ENCODE peak calls at places on chromosomes 3 and 15, in five cellular contexts. One of them, this sample, is unnamed.

GRCh38 chr15:94793641-94794040 is 562.3 kb downstream of the MCTP2 start:
- DNase-seq in HFF-Myc: no peak
- DNase-seq in body of pancreas: no peak
- DNase-seq in epithelial cell of esophagus: peak; percentile 82
- DNase-seq in fibroblast of pulmonary artery: no peak
- DNase-seq in this sample: no peak

GRCh38 chr3:30315452-30315851 is 290.9 kb upstream of the TGFBR2 start:
- DNase-seq in HFF-Myc: no peak
- DNase-seq in body of pancreas: no peak
- DNase-seq in epithelial cell of esophagus: no peak
- DNase-seq in fibroblast of pulmonary artery: no peak
- DNase-seq in this sample: no peak

GRCh38 chr3:78659386-78659987 is 1108.3 kb downstream of the ROBO1 start:
- DNase-seq in HFF-Myc: peak; percentile 12
- DNase-seq in body of pancreas: no peak
- DNase-seq in epithelial cell of esophagus: peak; percentile 60
- DNase-seq in fibroblast of pulmonary artery: peak; percentile 72
- DNase-seq in this sample: no peak

GRCh38 chr15:66094331-66094730 is 159.2 kb downstream of the MEGF11 start:
- DNase-seq in HFF-Myc: no peak
- DNase-seq in body of pancreas: no peak
- DNase-seq in epithelial cell of esophagus: no peak
- DNase-seq in fibroblast of pulmonary artery: no peak
- DNase-seq in this sample: no peak

GRCh38 chr15:79184465-79184892 is 93.9 kb upstream of the RASGRF1 start:
- DNase-seq in HFF-Myc: peak; percentile 21
- DNase-seq in body of pancreas: peak; percentile 71
- DNase-seq in epithelial cell of esophagus: peak; percentile 64
- DNase-seq in fibroblast of pulmonary artery: peak; percentile 67
- DNase-seq in this sample: peak; percentile 65

GRCh38 chr3:169104972-169105371 is 558.5 kb downstream of the MECOM start:
- DNase-seq in HFF-Myc: no peak
- DNase-seq in body of pancreas: no peak
- DNase-seq in epithelial cell of esophagus: peak; percentile 40
- DNase-seq in fibroblast of pulmonary artery: peak; percentile 47
- DNase-seq in this sample: no peak

GRCh38 chr3:65334045-65334665 is 646.4 kb upstream of the ADAMTS9 start:
- DNase-seq in HFF-Myc: no peak
- DNase-seq in body of pancreas: no peak
- DNase-seq in epithelial cell of esophagus: no peak
- DNase-seq in fibroblast of pulmonary artery: no peak
- DNase-seq in this sample: no peak

GRCh38 chr3:134663646-134664456 is 13.0 kb upstream of the KY start:
- DNase-seq in HFF-Myc: no peak
- DNase-seq in body of pancreas: no peak
- DNase-seq in epithelial cell of esophagus: peak; percentile 10
- DNase-seq in fibroblast of pulmonary artery: peak; percentile 55
- DNase-seq in this sample: no peak

GRCh38 chr3:150407818-150408231 is 273 bp upstream of the TSC22D2 start:
- DNase-seq in HFF-Myc: no peak
- DNase-seq in body of pancreas: no peak
- DNase-seq in epithelial cell of esophagus: no peak
- DNase-seq in fibroblast of pulmonary artery: no peak
- DNase-seq in this sample: no peak

GRCh38 chr3:40623567-40623966 is 98.8 kb downstream of the ZNF621 start:
- DNase-seq in HFF-Myc: no peak
- DNase-seq in body of pancreas: no peak
- DNase-seq in epithelial cell of esophagus: peak; percentile 81
- DNase-seq in fibroblast of pulmonary artery: peak; percentile 2
- DNase-seq in this sample: peak; percentile 88

GRCh38 chr3:126629999-126630398 is 24.9 kb downstream of the TXNRD3 start:
- DNase-seq in HFF-Myc: no peak
- DNase-seq in body of pancreas: no peak
- DNase-seq in epithelial cell of esophagus: no peak
- DNase-seq in fibroblast of pulmonary artery: no peak
- DNase-seq in this sample: no peak

GRCh38 chr3:111801697-111802655 is 57.1 kb upstream of the PHLDB2 start:
- DNase-seq in HFF-Myc: peak; percentile 46
- DNase-seq in body of pancreas: no peak
- DNase-seq in epithelial cell of esophagus: peak; percentile 95
- DNase-seq in fibroblast of pulmonary artery: peak; percentile 99
- DNase-seq in this sample: no peak

GRCh38 chr15:83767786-83768185 is 113.9 kb downstream of the ADAMTSL3 start:
- DNase-seq in HFF-Myc: no peak
- DNase-seq in body of pancreas: no peak
- DNase-seq in epithelial cell of esophagus: peak; percentile 26
- DNase-seq in fibroblast of pulmonary artery: peak; percentile 92
- DNase-seq in this sample: no peak

GRCh38 chr3:124584552-124585391 is 145.5 kb upstream of the UMPS start:
- DNase-seq in HFF-Myc: no peak
- DNase-seq in body of pancreas: peak; percentile 93
- DNase-seq in epithelial cell of esophagus: peak; percentile 53
- DNase-seq in fibroblast of pulmonary artery: peak; percentile 21
- DNase-seq in this sample: no peak

GRCh38 chr15:51884517-51885236 is 55.2 kb downstream of the TMOD3 start:
- DNase-seq in HFF-Myc: no peak
- DNase-seq in body of pancreas: no peak
- DNase-seq in epithelial cell of esophagus: peak; percentile 33
- DNase-seq in fibroblast of pulmonary artery: peak; percentile 29
- DNase-seq in this sample: no peak

GRCh38 chr3:150106752-150107428 is 136.2 kb upstream of the PFN2 start:
- DNase-seq in HFF-Myc: peak; percentile 52
- DNase-seq in body of pancreas: no peak
- DNase-seq in epithelial cell of esophagus: peak; percentile 49
- DNase-seq in fibroblast of pulmonary artery: peak; percentile 85
- DNase-seq in this sample: no peak

GRCh38 chr3:56801151-56801596 is 575 bp downstream of the ARHGEF3 start:
- DNase-seq in HFF-Myc: no peak
- DNase-seq in body of pancreas: peak; percentile 48
- DNase-seq in epithelial cell of esophagus: peak; percentile 31
- DNase-seq in fibroblast of pulmonary artery: no peak
- DNase-seq in this sample: no peak

GRCh38 chr3:141260131-141260927 is 28.7 kb downstream of the PXYLP1 start:
- DNase-seq in HFF-Myc: no peak
- DNase-seq in body of pancreas: no peak
- DNase-seq in epithelial cell of esophagus: no peak
- DNase-seq in fibroblast of pulmonary artery: no peak
- DNase-seq in this sample: no peak

GRCh38 chr15:88002721-88003120 is 253.8 kb downstream of the NTRK3 start:
- DNase-seq in HFF-Myc: no peak
- DNase-seq in body of pancreas: no peak
- DNase-seq in epithelial cell of esophagus: no peak
- DNase-seq in fibroblast of pulmonary artery: no peak
- DNase-seq in this sample: no peak

GRCh38 chr15:88004379-88004778 is 252.2 kb downstream of the NTRK3 start:
- DNase-seq in HFF-Myc: no peak
- DNase-seq in body of pancreas: no peak
- DNase-seq in epithelial cell of esophagus: no peak
- DNase-seq in fibroblast of pulmonary artery: no peak
- DNase-seq in this sample: no peak

GRCh38 chr15:87998658-87999057 is 257.9 kb downstream of the NTRK3 start:
- DNase-seq in HFF-Myc: no peak
- DNase-seq in body of pancreas: no peak
- DNase-seq in epithelial cell of esophagus: no peak
- DNase-seq in fibroblast of pulmonary artery: no peak
- DNase-seq in this sample: no peak

GRCh38 chr15:88006146-88006545 is 250.4 kb downstream of the NTRK3 start:
- DNase-seq in HFF-Myc: no peak
- DNase-seq in body of pancreas: no peak
- DNase-seq in epithelial cell of esophagus: no peak
- DNase-seq in fibroblast of pulmonary artery: no peak
- DNase-seq in this sample: no peak

GRCh38 chr15:88003928-88004327 is 252.6 kb downstream of the NTRK3 start:
- DNase-seq in HFF-Myc: no peak
- DNase-seq in body of pancreas: no peak
- DNase-seq in epithelial cell of esophagus: no peak
- DNase-seq in fibroblast of pulmonary artery: no peak
- DNase-seq in this sample: no peak
- TF ChIP-seq CTCF in HFF-Myc: no peak
- TF ChIP-seq CTCF in body of pancreas: no peak
- TF ChIP-seq CTCF in epithelial cell of esophagus: no peak
- TF ChIP-seq CTCF in fibroblast of pulmonary artery: no peak
- TF ChIP-seq CTCF in this sample: no peak

DNA sequence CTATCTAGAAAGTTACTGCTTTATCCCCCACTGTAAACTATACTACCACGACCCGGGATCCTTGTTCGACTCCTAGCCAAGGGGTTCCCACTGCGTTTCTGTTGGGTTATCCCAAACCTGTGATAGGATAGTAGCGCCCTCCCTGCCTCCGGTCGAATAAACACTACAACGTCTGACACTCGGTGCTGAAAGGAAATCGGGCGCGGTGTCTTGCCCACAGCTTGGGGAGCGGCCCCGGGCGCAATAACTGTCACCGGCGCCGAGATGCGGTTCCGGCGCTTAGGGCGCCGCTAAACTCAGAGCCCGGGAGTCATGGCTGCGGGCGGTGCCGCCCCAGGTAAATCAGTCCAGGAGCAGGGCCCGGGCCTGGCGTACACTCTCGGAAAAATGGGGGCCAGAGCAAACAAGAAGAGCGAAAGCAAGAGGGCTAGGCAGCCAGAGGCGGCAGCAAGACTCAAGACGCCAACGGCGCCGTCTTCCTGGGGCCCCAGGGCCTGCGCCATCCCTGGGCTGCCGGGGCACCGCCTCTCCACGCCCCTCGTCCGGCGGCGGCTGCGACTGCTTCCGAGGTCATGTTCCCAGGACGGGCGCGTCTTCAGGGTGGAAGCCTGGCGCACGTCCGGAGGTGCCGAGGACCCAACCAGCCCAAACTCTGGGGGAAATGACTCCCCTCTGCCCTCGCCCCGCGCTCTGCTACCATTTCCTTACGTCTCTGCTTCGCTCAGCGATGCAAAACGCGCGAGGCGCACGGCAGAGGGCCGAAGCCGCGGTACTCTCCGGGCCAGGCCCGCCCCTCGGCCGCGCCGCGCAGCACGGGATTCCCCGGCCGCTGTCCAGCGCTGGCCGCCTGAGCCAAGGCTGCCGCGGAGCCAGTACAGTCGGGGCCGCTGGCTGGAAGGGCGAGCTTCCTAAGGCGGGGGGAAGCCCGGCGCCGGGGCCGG is at the start of gene DUT:
- DNase-seq in HFF-Myc: peak; percentile 32
- DNase-seq in body of pancreas: peak; percentile 80
- DNase-seq in epithelial cell of esophagus: peak; percentile 79
- DNase-seq in fibroblast of pulmonary artery: peak; percentile 83
- DNase-seq in this sample: peak; percentile 62
- TF ChIP-seq CTCF in HFF-Myc: no peak
- TF ChIP-seq CTCF in body of pancreas: no peak
- TF ChIP-seq CTCF in epithelial cell of esophagus: no peak
- TF ChIP-seq CTCF in fibroblast of pulmonary artery: no peak
- TF ChIP-seq CTCF in this sample: no peak

DNA sequence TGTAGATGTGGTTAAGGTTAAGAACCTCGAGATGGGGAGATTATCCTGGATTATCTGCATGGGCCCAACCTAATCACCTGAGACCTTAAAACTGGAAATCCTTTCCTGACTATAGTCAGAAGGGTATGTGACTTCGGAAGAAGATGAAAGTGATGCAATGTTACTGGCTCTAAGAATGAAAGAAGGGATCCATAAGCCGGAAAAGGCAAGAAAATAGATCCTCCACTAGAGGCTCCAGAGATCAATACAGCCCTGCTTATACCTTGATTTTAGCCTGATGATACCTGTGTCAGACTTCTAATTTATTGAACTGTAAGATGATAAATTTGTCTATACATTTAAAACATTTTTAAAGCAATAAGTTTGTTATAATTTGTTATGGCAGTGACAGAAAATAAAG is 21.5 kb upstream of the GASK1A start:
- DNase-seq in HFF-Myc: no peak
- DNase-seq in body of pancreas: no peak
- DNase-seq in epithelial cell of esophagus: no peak
- DNase-seq in fibroblast of pulmonary artery: no peak
- DNase-seq in this sample: no peak
- TF ChIP-seq CTCF in HFF-Myc: peak; percentile 5
- TF ChIP-seq CTCF in body of pancreas: no peak
- TF ChIP-seq CTCF in epithelial cell of esophagus: peak; percentile 9
- TF ChIP-seq CTCF in fibroblast of pulmonary artery: peak; percentile 3
- TF ChIP-seq CTCF in this sample: no peak

DNA sequence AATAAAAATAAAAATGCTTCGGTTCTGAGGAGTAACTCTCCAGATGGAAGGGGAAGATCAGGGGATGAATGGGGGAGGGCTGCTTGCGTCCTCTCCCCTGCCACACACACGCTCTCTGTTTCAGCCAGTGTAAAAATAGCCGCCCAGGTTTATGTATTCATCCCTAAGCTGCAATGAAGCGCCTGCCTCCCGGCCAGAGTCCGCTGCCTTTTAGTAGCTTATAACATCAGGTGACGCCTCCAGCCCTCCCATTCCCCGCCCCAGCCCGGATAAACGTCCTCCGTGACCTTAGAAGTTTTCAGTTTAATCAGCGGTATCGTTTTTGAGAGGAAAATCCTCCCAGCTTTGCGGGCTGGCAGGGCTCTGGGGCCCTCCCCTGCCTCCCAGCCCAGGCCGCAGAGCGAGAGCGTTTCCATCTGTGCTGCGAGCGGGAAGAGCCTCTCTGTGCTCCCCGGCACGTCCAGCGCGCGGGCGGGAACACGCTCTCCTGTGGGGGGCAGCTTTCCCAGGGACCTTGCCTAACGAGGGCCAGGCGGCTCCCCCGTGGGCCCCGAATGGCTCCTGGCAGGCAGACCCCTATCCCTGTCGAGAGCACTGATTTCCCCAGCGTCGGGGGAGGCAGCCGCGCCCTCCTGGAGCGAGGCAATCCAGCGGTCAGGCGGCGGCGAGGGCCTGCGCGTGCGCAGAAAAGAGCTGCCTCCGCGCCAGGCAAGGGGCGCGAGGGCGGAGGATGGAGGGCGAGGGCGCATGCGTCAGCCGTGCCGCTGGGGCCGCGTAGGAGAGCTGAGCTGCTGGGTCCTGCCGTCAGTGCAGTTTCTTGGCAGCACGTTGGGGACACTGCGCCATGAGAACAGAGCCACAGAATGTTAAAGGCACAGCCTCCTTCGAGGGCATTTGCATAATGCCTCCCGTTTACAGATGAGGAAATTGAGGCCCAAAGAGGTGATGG is 71.2 kb downstream of the CCNL1 start:
- DNase-seq in HFF-Myc: peak; percentile 83
- DNase-seq in body of pancreas: peak; percentile 98
- DNase-seq in epithelial cell of esophagus: peak; percentile 86
- DNase-seq in fibroblast of pulmonary artery: peak; percentile 98
- DNase-seq in this sample: peak; percentile 80
- TF ChIP-seq CTCF in HFF-Myc: no peak
- TF ChIP-seq CTCF in body of pancreas: no peak
- TF ChIP-seq CTCF in epithelial cell of esophagus: peak; percentile 11
- TF ChIP-seq CTCF in fibroblast of pulmonary artery: no peak
- TF ChIP-seq CTCF in this sample: no peak

DNA sequence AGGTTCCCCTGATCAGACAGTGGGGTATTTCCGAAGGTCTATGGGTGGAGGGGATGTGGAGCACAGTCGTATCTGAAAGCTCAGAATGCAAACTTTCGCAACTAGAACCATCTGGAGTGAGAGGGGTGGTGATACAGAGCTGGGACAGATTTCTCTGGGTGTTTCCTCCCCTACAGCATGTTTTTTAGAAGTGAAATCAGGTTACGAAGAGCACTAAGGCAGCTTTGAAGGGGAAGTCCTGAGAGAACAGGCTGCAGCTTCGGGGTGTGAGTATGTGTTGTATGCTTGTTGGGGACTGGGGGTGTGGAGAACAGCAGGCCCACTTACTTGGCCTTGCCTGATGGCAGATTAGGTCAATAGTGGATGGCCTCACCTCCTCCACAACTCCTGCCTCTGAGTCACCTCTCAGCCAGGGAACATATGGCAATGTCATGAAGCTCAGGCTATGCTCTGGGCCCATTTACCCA is 107.1 kb upstream of the RASGRP1 start:
- DNase-seq in HFF-Myc: no peak
- DNase-seq in body of pancreas: no peak
- DNase-seq in epithelial cell of esophagus: no peak
- DNase-seq in fibroblast of pulmonary artery: no peak
- DNase-seq in this sample: peak; percentile 54
- TF ChIP-seq CTCF in HFF-Myc: no peak
- TF ChIP-seq CTCF in body of pancreas: no peak
- TF ChIP-seq CTCF in epithelial cell of esophagus: no peak
- TF ChIP-seq CTCF in fibroblast of pulmonary artery: no peak
- TF ChIP-seq CTCF in this sample: no peak

This sample was measured in CD14-positive monocyte.